ENCODE peak calls at places on chromosomes 6 and 20, in four cellular contexts. H is stimulated activated CD4-positive, alpha-beta T cell treated with anti-CD3 and anti-CD28 coated beads, Interleukin-1b, Interleukin-23, amount 100 ng/mL, for 24 hours; P is cardiac muscle cell; F is stimulated activated naive CD4-positive, alpha-beta T cell treated with Interleukin-2 at 50 U/mL for 16 hours. K is an unnamed sample.

GRCh38 chr6:42962502-42963178 is 2.1 kb downstream of the GNMT start:
- DNase-seq in F (no peak), P (no peak), H (no peak), K (no peak)

GRCh38 chr6:93036835-93037234 is 382.5 kb downstream of the EPHA7 start:
- DNase-seq in F (no peak), H (no peak), P (peak; percentile 39), K (peak; percentile 1)

GRCh38 chr6:50791900-50792508 is 26.7 kb upstream of the TFAP2B start:
- DNase-seq in P (peak; percentile 75), F (no peak), H (no peak), K (peak; percentile 28)

GRCh38 chr6:30311101-30311500 is 15.6 kb upstream of the TRIM39 start:
- DNase-seq in F (no peak), P (peak; percentile 33), H (no peak), K (no peak)

GRCh38 chr6:34546551-34547321 is 9.4 kb downstream of the SPDEF start:
- DNase-seq in H (no peak), F (no peak), P (no peak), K (no peak)

GRCh38 chr6:2237001-2237400 is 8.4 kb downstream of the GMDS start:
- DNase-seq in F (no peak), P (no peak), H (no peak), K (peak; percentile 51)

GRCh38 chr6:117547688-117548621 is 54.4 kb downstream of the GOPC start:
- DNase-seq in P (no peak), F (peak; percentile 33), H (peak; percentile 10), K (no peak)

GRCh38 chr20:60009826-60010616 is 51.8 kb downstream of the CDH26 start:
- DNase-seq in F (no peak), H (no peak), P (peak; percentile 40), K (no peak)

GRCh38 chr20:37969949-37970855 is 63.1 kb downstream of the TTI1 start:
- DNase-seq in P (peak; percentile 42), H (no peak), F (no peak), K (no peak)

GRCh38 chr20:47120346-47120745 is 225.7 kb downstream of the EYA2 start:
- DNase-seq in F (no peak), P (no peak), H (no peak), K (no peak)

GRCh38 chr6:14871196-14871595 is 374.7 kb upstream of the JARID2 start:
- DNase-seq in H (no peak), P (no peak), F (no peak), K (no peak)

GRCh38 chr20:10171864-10172751 is 46.5 kb upstream of the SNAP25 start:
- DNase-seq in P (peak; percentile 45), H (peak; percentile 17), F (peak; percentile 10), K (no peak)

GRCh38 chr6:153787341-153787606 is 251.8 kb upstream of the OPRM1 start:
- DNase-seq in P (no peak), H (no peak), F (no peak), K (no peak)

K was measured in Panc1.